ENCODE peak calls at places on chromosomes 16 and 17, in four cellular contexts. W, R, Q and V are unnamed samples.

GRCh38 chr17:14748036-14748715 is 447.3 kb downstream of the HS3ST3B1 start:
- DNase-seq in W (peak; percentile 4), R (no peak), Q (no peak), V (no peak)

GRCh38 chr16:12488371-12488770 is 315.3 kb downstream of the CPPED1 start:
- DNase-seq in W (no peak), R (no peak), Q (no peak), V (peak; percentile 25)

GRCh38 chr16:2468142-2468724 is 2.9 kb upstream of the NTN3 start:
- DNase-seq in W (no peak), R (no peak), Q (peak; percentile 49), V (no peak)

GRCh38 chr17:57366558-57367351 is 110.4 kb downstream of the MSI2 start:
- DNase-seq in W (no peak), R (no peak), Q (no peak), V (no peak)

GRCh38 chr17:27793168-27793905 is 7.0 kb downstream of the NOS2 start:
- DNase-seq in W (no peak), R (no peak), Q (peak; percentile 66), V (no peak)

GRCh38 chr17:67056746-67057490 is 12.6 kb downstream of the CACNG1 start:
- DNase-seq in W (no peak), R (no peak), Q (no peak), V (no peak)

GRCh38 chr17:20982589-20983358 is 60.0 kb downstream of the USP22 start:
- DNase-seq in W (no peak), R (no peak), Q (no peak), V (no peak)

GRCh38 chr16:69890114-69890890 is 60.8 kb upstream of the CLEC18A start:
- DNase-seq in W (no peak), R (no peak), Q (no peak), V (peak; percentile 89)

GRCh38 chr17:45248132-45248936 is 13.6 kb downstream of the SPATA32 start:
- DNase-seq in W (peak; percentile 76), R (no peak), Q (no peak), V (no peak)

GRCh38 chr16:71565812-71566700 is 10.8 kb downstream of the TAT start:
- DNase-seq in W (no peak), R (no peak), Q (no peak), V (no peak)

GRCh38 chr17:82257473-82257872 is 16.0 kb downstream of the CSNK1D start:
- DNase-seq in W (peak; percentile 65), R (no peak), Q (no peak), V (no peak)

GRCh38 chr17:64084086-64084939 is 45.6 kb downstream of the ERN1 start:
- DNase-seq in W (no peak), R (no peak), Q (peak; percentile 29), V (no peak)

GRCh38 chr17:44385287-44386181 is 3.9 kb downstream of the ITGA2B start:
- DNase-seq in W (peak; percentile 91), R (no peak), Q (peak; percentile 62), V (peak; percentile 91)

GRCh38 chr17:79715318-79716182 is 15.2 kb upstream of the ENPP7 start:
- DNase-seq in W (no peak), R (no peak), Q (no peak), V (no peak)

GRCh38 chr16:72905581-72905980 is 142.3 kb downstream of the ZFHX3 start:
- DNase-seq in W (no peak), R (no peak), Q (no peak), V (no peak)

GRCh38 chr16:49355923-49356665 is 17.5 kb upstream of the C16orf78 start:
- DNase-seq in W (no peak), R (no peak), Q (no peak), V (peak; percentile 94)

GRCh38 chr16:75267631-75268264 is 16.3 kb upstream of the BCAR1 start:
- DNase-seq in W (no peak), R (no peak), Q (peak; percentile 79), V (no peak)

GRCh38 chr17:22512997-22513538 is 820.7 kb downstream of the KCNJ18 start:
- DNase-seq in W (no peak), R (no peak), Q (no peak), V (peak; percentile 59)

GRCh38 chr16:13150181-13150885 is 248.9 kb downstream of the SHISA9 start:
- DNase-seq in W (no peak), R (no peak), Q (no peak), V (no peak)

GRCh38 chr17:75683467-75684041 is 16.4 kb downstream of the SAP30BP start:
- DNase-seq in W (no peak), R (no peak), Q (peak; percentile 38), V (peak; percentile 9)

GRCh38 chr17:19335951-19336631 is 26.4 kb downstream of the B9D1 start:
- DNase-seq in W (no peak), R (no peak), Q (no peak), V (peak; percentile 78)

GRCh38 chr17:80005360-80006338 is 30.0 kb downstream of the TBC1D16 start:
- DNase-seq in W (peak; percentile 60), R (no peak), Q (peak; percentile 39), V (no peak)

GRCh38 chr16:1674751-1675664 is 3.1 kb upstream of the JPT2 start:
- DNase-seq in W (no peak), R (no peak), Q (peak; percentile 23), V (no peak)

GRCh38 chr16:88473666-88474534 is 20.8 kb downstream of the ZFPM1 start:
- DNase-seq in W (no peak), R (no peak), Q (no peak), V (peak; percentile 95)

GRCh38 chr16:50550035-50550434 is 1.8 kb downstream of the NKD1 start:
- DNase-seq in W (no peak), R (no peak), Q (no peak), V (no peak)

GRCh38 chr16:83971165-83972130 is 3.4 kb downstream of the NECAB2 start:
- DNase-seq in W (no peak), R (no peak), Q (no peak), V (peak; percentile 74)

GRCh38 chr16:85204242-85205010 is 92.2 kb upstream of the CIBAR2 start:
- DNase-seq in W (no peak), R (peak; percentile 54), Q (no peak), V (no peak)

GRCh38 chr17:79029327-79030009 is 5.5 kb downstream of the C1QTNF1 start:
- DNase-seq in W (no peak), R (no peak), Q (no peak), V (peak; percentile 56)

GRCh38 chr16:23950291-23950894 is 114.6 kb downstream of the PRKCB start:
- DNase-seq in W (no peak), R (no peak), Q (no peak), V (no peak)

GRCh38 chr17:412211-413015 is 59.8 kb upstream of the RPH3AL start:
- DNase-seq in W (peak; percentile 58), R (peak; percentile 25), Q (peak; percentile 19), V (no peak)

GRCh38 chr17:32161029-32161428 is 18.7 kb downstream of the RHOT1 start:
- DNase-seq in W (no peak), R (peak; percentile 34), Q (no peak), V (no peak)

GRCh38 chr16:78929798-78930197 is 670.7 kb downstream of the MAF start:
- DNase-seq in W (no peak), R (no peak), Q (no peak), V (no peak)